ENCODE peak calls at places on chromosomes 7 and 10, in seven cellular contexts. One of them, this sample, is unnamed.

GRCh38 chr10:119320981-119321380 is 113.6 kb downstream of the GRK5 start:
- DNase-seq in HuH-7.5: no peak
- DNase-seq in GDM1: no peak
- DNase-seq in HL-60: no peak
- DNase-seq in renal cortical epithelial cell: no peak
- DNase-seq in activated CD4-positive, alpha-beta T cell treated with anti-CD3 and anti-CD28 coated beads, Interleukin-2, amount 10 ng/mL, durations not matched to agents 7 days and 5 days: no peak
- DNase-seq in OCI-M1: no peak
- DNase-seq in this sample: no peak

GRCh38 chr7:28755255-28755654 is 202.9 kb downstream of the TRIL start:
- DNase-seq in GDM1: no peak
- DNase-seq in activated CD4-positive, alpha-beta T cell treated with anti-CD3 and anti-CD28 coated beads, Interleukin-2, amount 10 ng/mL, durations not matched to agents 7 days and 5 days: no peak
- DNase-seq in HL-60: no peak
- DNase-seq in OCI-M1: no peak
- DNase-seq in HuH-7.5: no peak
- DNase-seq in renal cortical epithelial cell: no peak
- DNase-seq in this sample: no peak

GRCh38 chr7:27661776-27662489 is 750 bp downstream of the HIBADH start:
- DNase-seq in HL-60: no peak
- DNase-seq in renal cortical epithelial cell: peak
- DNase-seq in OCI-M1: peak
- DNase-seq in HuH-7.5: peak
- DNase-seq in GDM1: peak
- DNase-seq in activated CD4-positive, alpha-beta T cell treated with anti-CD3 and anti-CD28 coated beads, Interleukin-2, amount 10 ng/mL, durations not matched to agents 7 days and 5 days: no peak
- DNase-seq in this sample: no peak

GRCh38 chr7:44757311-44757710 is 8.7 kb downstream of the ZMIZ2 start:
- DNase-seq in activated CD4-positive, alpha-beta T cell treated with anti-CD3 and anti-CD28 coated beads, Interleukin-2, amount 10 ng/mL, durations not matched to agents 7 days and 5 days: no peak
- DNase-seq in GDM1: no peak
- DNase-seq in OCI-M1: no peak
- DNase-seq in HuH-7.5: peak
- DNase-seq in renal cortical epithelial cell: no peak
- DNase-seq in HL-60: no peak
- DNase-seq in this sample: no peak

GRCh38 chr7:100884741-100885439 is 4.6 kb downstream of the UFSP1 start:
- DNase-seq in GDM1: no peak
- DNase-seq in HuH-7.5: no peak
- DNase-seq in OCI-M1: no peak
- DNase-seq in HL-60: peak
- DNase-seq in renal cortical epithelial cell: no peak
- DNase-seq in activated CD4-positive, alpha-beta T cell treated with anti-CD3 and anti-CD28 coated beads, Interleukin-2, amount 10 ng/mL, durations not matched to agents 7 days and 5 days: no peak
- DNase-seq in this sample: no peak

GRCh38 chr10:16521311-16522016 is at the start of gene C1QL3:
- DNase-seq in HL-60: peak
- DNase-seq in activated CD4-positive, alpha-beta T cell treated with anti-CD3 and anti-CD28 coated beads, Interleukin-2, amount 10 ng/mL, durations not matched to agents 7 days and 5 days: peak
- DNase-seq in renal cortical epithelial cell: no peak
- DNase-seq in GDM1: no peak
- DNase-seq in OCI-M1: no peak
- DNase-seq in HuH-7.5: no peak
- DNase-seq in this sample: no peak

GRCh38 chr7:2470204-2471021 is 5.8 kb downstream of the GRIFIN start:
- DNase-seq in activated CD4-positive, alpha-beta T cell treated with anti-CD3 and anti-CD28 coated beads, Interleukin-2, amount 10 ng/mL, durations not matched to agents 7 days and 5 days: no peak
- DNase-seq in OCI-M1: no peak
- DNase-seq in HL-60: no peak
- DNase-seq in HuH-7.5: no peak
- DNase-seq in GDM1: no peak
- DNase-seq in renal cortical epithelial cell: no peak
- DNase-seq in this sample: no peak

GRCh38 chr10:67697646-67698245 is 1.8 kb upstream of the CTNNA3 start:
- DNase-seq in OCI-M1: peak
- DNase-seq in HuH-7.5: peak
- DNase-seq in activated CD4-positive, alpha-beta T cell treated with anti-CD3 and anti-CD28 coated beads, Interleukin-2, amount 10 ng/mL, durations not matched to agents 7 days and 5 days: peak
- DNase-seq in GDM1: peak
- DNase-seq in HL-60: peak
- DNase-seq in renal cortical epithelial cell: peak
- DNase-seq in this sample: peak

GRCh38 chr7:4225352-4225751 is 456.7 kb upstream of the FOXK1 start:
- DNase-seq in renal cortical epithelial cell: no peak
- DNase-seq in activated CD4-positive, alpha-beta T cell treated with anti-CD3 and anti-CD28 coated beads, Interleukin-2, amount 10 ng/mL, durations not matched to agents 7 days and 5 days: no peak
- DNase-seq in HuH-7.5: no peak
- DNase-seq in OCI-M1: no peak
- DNase-seq in GDM1: no peak
- DNase-seq in HL-60: no peak
- DNase-seq in this sample: no peak

GRCh38 chr7:107856806-107857540 is 34.0 kb upstream of the DLD start:
- DNase-seq in HuH-7.5: peak
- DNase-seq in GDM1: no peak
- DNase-seq in renal cortical epithelial cell: peak
- DNase-seq in OCI-M1: no peak
- DNase-seq in HL-60: peak
- DNase-seq in activated CD4-positive, alpha-beta T cell treated with anti-CD3 and anti-CD28 coated beads, Interleukin-2, amount 10 ng/mL, durations not matched to agents 7 days and 5 days: peak
- DNase-seq in this sample: no peak

GRCh38 chr10:102283488-102283887 is 38.2 kb downstream of the GBF1 start:
- DNase-seq in GDM1: no peak
- DNase-seq in OCI-M1: no peak
- DNase-seq in renal cortical epithelial cell: no peak
- DNase-seq in HL-60: no peak
- DNase-seq in HuH-7.5: no peak
- DNase-seq in activated CD4-positive, alpha-beta T cell treated with anti-CD3 and anti-CD28 coated beads, Interleukin-2, amount 10 ng/mL, durations not matched to agents 7 days and 5 days: no peak
- DNase-seq in this sample: no peak

GRCh38 chr7:140726304-140726703 is 29.8 kb downstream of the NDUFB2 start:
- DNase-seq in activated CD4-positive, alpha-beta T cell treated with anti-CD3 and anti-CD28 coated beads, Interleukin-2, amount 10 ng/mL, durations not matched to agents 7 days and 5 days: no peak
- DNase-seq in HL-60: no peak
- DNase-seq in GDM1: no peak
- DNase-seq in HuH-7.5: no peak
- DNase-seq in renal cortical epithelial cell: peak
- DNase-seq in OCI-M1: peak
- DNase-seq in this sample: no peak

GRCh38 chr10:16752099-16752498 is 65.1 kb downstream of the RSU1 start:
- DNase-seq in activated CD4-positive, alpha-beta T cell treated with anti-CD3 and anti-CD28 coated beads, Interleukin-2, amount 10 ng/mL, durations not matched to agents 7 days and 5 days: no peak
- DNase-seq in HL-60: no peak
- DNase-seq in OCI-M1: no peak
- DNase-seq in renal cortical epithelial cell: no peak
- DNase-seq in HuH-7.5: no peak
- DNase-seq in GDM1: no peak
- DNase-seq in this sample: no peak

GRCh38 chr7:129370812-129371211 is 63.4 kb upstream of the STRIP2 start:
- DNase-seq in HuH-7.5: no peak
- DNase-seq in HL-60: no peak
- DNase-seq in renal cortical epithelial cell: no peak
- DNase-seq in OCI-M1: peak
- DNase-seq in activated CD4-positive, alpha-beta T cell treated with anti-CD3 and anti-CD28 coated beads, Interleukin-2, amount 10 ng/mL, durations not matched to agents 7 days and 5 days: no peak
- DNase-seq in GDM1: no peak
- DNase-seq in this sample: no peak

This sample was measured in epithelial cell of proximal tubule.